ENCODE peak calls at places on chromosomes 16 and 17, in ten cellular contexts. P is neural crest cell; C is mucosa of descending colon; B is mesothelial cell of epicardium; J is heart right ventricle; S is upper lobe of left lung; D is lower leg skin; A is progenitor cell of endocrine pancreas; U is CD8-positive, alpha-beta T cell; L is vagina. M is an unnamed sample.

GRCh38 chr17:64441772-64442549 is 7.0 kb upstream of the MILR1 start:
- DNase-seq in P (no peak), C (no peak), B (no peak), J (no peak), S (no peak), D (no peak), A (no peak), U (peak; percentile 23), L (no peak), M (no peak)

GRCh38 chr16:75218256-75219076 is at the start of gene CTRB1:
- DNase-seq in P (no peak), C (no peak), B (no peak), J (no peak), S (peak; percentile 60), D (no peak), A (no peak), U (no peak), L (no peak), M (no peak)

GRCh38 chr17:77330602-77331081 is 189.9 kb downstream of the SEC14L1 start:
- DNase-seq in P (no peak), C (peak; percentile 27), B (no peak), J (no peak), S (no peak), D (peak; percentile 86), A (no peak), U (no peak), L (peak; percentile 85), M (no peak)

GRCh38 chr16:10170016-10170415 is 12.2 kb downstream of the GRIN2A start:
- DNase-seq in P (no peak), C (no peak), B (no peak), J (no peak), S (no peak), D (no peak), A (no peak), U (no peak), L (no peak), M (no peak)

GRCh38 chr16:14347706-14348105 is 276.6 kb downstream of the MRTFB start:
- DNase-seq in P (no peak), C (no peak), B (no peak), J (peak; percentile 62), S (no peak), D (no peak), A (no peak), U (no peak), L (no peak), M (no peak)

GRCh38 chr16:65546353-65546791 is 424.5 kb upstream of the CDH11 start:
- DNase-seq in P (no peak), C (no peak), B (no peak), J (no peak), S (no peak), D (no peak), A (no peak), U (no peak), L (no peak), M (no peak)

GRCh38 chr17:41345992-41346391 is 4.6 kb downstream of the KRT33A start:
- DNase-seq in P (no peak), C (no peak), B (no peak), J (no peak), S (no peak), D (no peak), A (no peak), U (no peak), L (no peak), M (no peak)

GRCh38 chr16:19888834-19889233 is 4.2 kb upstream of the GPRC5B start:
- DNase-seq in P (no peak), C (no peak), B (no peak), J (no peak), S (no peak), D (no peak), A (no peak), U (no peak), L (no peak), M (no peak)

DNA sequence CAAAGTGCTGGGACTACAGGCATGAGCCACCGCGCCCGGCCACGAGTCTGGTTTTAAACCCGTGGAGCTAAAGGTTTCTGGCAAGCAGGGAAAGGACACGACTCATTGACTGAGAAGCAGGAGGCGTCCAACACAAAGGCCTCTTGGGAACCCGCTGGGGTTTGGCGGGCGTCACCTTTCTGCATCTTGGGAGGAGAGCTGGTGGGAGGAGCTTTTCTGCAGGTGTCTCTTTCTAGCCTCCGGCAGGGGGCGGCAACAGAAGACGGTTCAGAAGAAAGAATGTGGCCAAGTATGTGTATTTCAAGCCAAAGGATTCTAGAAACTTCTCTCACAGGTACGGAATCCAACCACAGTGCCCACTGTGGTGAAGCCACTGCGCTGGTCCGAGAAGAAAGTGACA is 97.4 kb downstream of the MRM3 start:
- DNase-seq in P (peak; percentile 32), C (peak; percentile 68), B (peak; percentile 59), J (peak; percentile 83), S (no peak), D (peak; percentile 93), A (peak; percentile 19), U (peak; percentile 75), L (no peak), M (peak; percentile 60)
- TF ChIP-seq CTCF in P (peak; percentile 62), C (no peak), B (peak; percentile 72), J (peak; percentile 73), S (peak; percentile 34), D (no peak), A (peak; percentile 55), U (peak; percentile 56), L (peak; percentile 60), M (peak; percentile 59)

GRCh38 chr17:39834017-39834416 is 30.1 kb downstream of the IKZF3 start:
- DNase-seq in P (no peak), C (no peak), B (no peak), J (no peak), S (no peak), D (no peak), A (no peak), U (no peak), L (no peak), M (no peak)

GRCh38 chr17:39838057-39838456 is 26.1 kb downstream of the IKZF3 start:
- DNase-seq in P (no peak), C (no peak), B (no peak), J (no peak), S (no peak), D (no peak), A (no peak), U (no peak), L (no peak), M (no peak)

GRCh38 chr17:39836117-39836516 is 28.0 kb downstream of the IKZF3 start:
- DNase-seq in P (no peak), C (no peak), B (no peak), J (no peak), S (peak; percentile 25), D (no peak), A (no peak), U (no peak), L (no peak), M (no peak)

GRCh38 chr17:39838784-39839183 is 25.3 kb downstream of the IKZF3 start:
- DNase-seq in P (no peak), C (no peak), B (no peak), J (no peak), S (no peak), D (no peak), A (no peak), U (no peak), L (no peak), M (no peak)

DNA sequence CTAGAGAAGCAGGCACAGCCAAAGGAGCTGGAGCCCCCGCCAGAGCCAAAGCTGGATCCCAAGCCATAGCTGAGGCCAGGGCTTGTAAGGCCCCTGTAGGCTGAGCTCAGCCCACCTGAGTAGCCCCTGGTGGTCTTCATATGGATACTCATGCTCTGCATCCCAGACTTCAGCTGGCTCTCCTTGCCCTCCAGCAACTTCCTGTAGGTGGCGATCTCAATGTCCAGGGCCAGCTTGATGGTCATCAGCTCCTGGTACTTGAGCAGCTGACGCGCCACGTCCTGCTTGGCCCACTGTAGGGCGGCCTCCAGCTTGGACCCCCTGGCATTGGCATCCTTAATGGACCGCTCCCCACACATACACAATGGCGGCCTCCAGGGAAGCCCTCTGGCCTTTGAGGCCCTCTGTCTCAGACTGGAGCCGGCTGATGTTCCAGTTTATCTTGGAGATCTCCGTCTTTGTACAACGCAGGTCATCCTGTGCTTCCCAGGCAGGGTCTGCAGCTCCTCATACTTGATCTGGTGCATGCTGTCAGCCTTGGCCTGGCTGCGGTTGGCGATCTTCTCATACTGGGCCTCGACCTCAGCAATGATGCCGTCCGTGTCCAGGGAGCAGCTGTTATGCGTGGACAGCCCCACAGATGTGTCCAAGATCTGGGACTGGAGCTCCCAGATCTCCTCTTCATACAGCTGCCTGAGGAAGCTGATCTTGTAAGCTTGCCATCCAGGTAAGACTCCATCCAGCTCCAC is 28.9 kb downstream of the IKZF3 start:
- DNase-seq in P (no peak), C (no peak), B (no peak), J (no peak), S (peak; percentile 14), D (no peak), A (no peak), U (no peak), L (no peak), M (no peak)
- TF ChIP-seq CTCF in P (no peak), C (no peak), B (no peak), J (no peak), S (no peak), D (no peak), A (no peak), U (no peak), L (no peak), M (no peak)

DNA sequence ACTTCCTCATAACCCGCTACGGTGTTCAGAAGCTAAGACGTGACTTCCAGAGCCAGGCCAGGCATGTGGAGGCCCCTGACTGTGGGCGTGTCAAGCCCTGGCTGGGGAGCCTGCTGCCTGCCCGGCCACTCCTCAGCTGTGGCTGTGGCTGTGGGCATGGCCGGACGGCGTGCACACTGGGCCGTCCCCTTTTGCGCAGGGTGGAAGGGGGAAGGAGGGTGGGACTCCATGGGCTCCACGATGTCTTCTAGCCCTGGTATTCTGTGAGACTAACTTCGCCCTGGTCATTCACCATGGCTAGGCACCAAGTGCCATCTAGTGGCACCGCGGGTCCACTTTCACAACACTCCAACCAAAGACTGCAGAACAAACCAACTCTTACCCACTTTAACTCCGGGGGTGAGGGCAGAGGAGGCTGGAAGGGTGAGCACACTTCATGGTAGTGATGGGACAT is 67.9 kb downstream of the N4BP1 start:
- DNase-seq in P (no peak), C (peak; percentile 57), B (no peak), J (peak; percentile 35), S (peak; percentile 82), D (peak; percentile 91), A (no peak), U (no peak), L (peak; percentile 85), M (peak; percentile 54)
- TF ChIP-seq CTCF in P (peak; percentile 53), C (no peak), B (no peak), J (peak; percentile 72), S (peak; percentile 55), D (no peak), A (peak; percentile 53), U (peak; percentile 14), L (peak; percentile 45), M (no peak)

DNA sequence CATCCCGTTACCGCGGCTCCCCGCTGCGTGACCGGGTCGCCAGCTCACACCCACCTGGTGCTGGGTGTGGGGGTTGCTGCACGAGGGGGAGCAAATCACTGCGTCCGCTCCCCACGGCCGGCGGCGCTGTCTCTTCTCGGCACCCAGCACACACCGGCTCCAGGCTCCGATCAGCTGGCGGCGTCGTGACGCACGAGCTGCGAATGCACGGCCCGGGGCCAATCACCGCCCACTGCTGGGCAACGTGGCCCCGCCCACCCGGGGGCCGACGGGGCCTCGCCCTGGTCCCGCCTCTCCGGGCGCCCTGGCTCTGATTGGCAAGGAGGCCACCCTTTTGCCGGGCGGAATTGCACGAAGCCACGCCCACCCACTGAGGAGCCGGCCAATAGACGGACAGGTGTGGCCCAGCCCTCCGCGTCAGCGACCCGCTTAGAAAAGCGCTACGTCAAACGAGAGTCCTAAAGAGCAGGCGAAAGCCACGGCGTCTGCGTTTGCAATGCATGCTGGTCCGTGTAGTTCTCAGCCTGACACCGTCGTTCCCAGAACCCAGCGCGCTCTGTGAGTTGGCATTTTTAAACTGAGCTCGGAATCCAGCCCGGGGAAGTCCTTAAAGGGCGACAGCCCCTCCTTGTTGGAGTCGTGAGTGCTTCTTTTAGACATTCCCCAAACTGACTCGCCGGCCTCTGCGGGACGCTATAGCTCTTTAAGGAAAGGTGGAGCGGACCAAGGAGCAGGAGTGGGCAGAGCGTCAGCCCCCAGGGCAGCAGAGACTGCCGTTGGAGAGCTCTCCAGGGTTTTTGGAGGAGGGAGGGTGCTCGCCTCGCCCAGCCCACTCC is 6.1 kb upstream of the TLCD2 start:
- DNase-seq in P (peak; percentile 99), C (peak; percentile 100), B (peak; percentile 100), J (peak; percentile 100), S (peak; percentile 100), D (peak; percentile 100), A (peak; percentile 100), U (peak; percentile 100), L (peak; percentile 100), M (peak; percentile 100)
- TF ChIP-seq CTCF in P (no peak), C (no peak), B (no peak), J (peak; percentile 34), S (no peak), D (no peak), A (no peak), U (no peak), L (no peak), M (no peak)